ENCODE peak calls at places on chromosomes 4 and X, in ten cellular contexts. Q, U, K, P, R, J, T, Y, S and G are unnamed samples.
A peak's percentile ranks its signal among the peaks of the same experiment; 100 is the strongest.

GRCh38 chrX:108123591-108124366 is 32.2 kb downstream of the ATG4A start:
- DNase-seq in Y (no peak), U (no peak), K (no peak), Q (no peak), P (no peak), T (no peak), J (no peak), S (no peak), R (no peak), G (no peak)

GRCh38 chrX:76148753-76149152 is 24.1 kb upstream of the PBDC1 start:
- DNase-seq in P (peak; percentile 17), U (peak; percentile 25), S (peak; percentile 50), J (no peak), T (peak; percentile 33), K (peak; percentile 26), Q (peak; percentile 51), R (peak; percentile 59), Y (peak; percentile 60), G (peak; percentile 88)

GRCh38 chr4:143515905-143516304 is 2.4 kb downstream of the SMARCA5 start:
- DNase-seq in S (no peak), T (no peak), R (no peak), Q (no peak), J (no peak), Y (no peak), P (no peak), K (no peak), U (no peak), G (no peak)

GRCh38 chrX:118976599-118977340 is 2.4 kb downstream of the LONRF3 start:
- DNase-seq in T (no peak), R (peak; percentile 3), P (no peak), Y (peak; percentile 70), Q (peak; percentile 53), U (no peak), S (peak; percentile 82), J (no peak), K (no peak), G (no peak)

GRCh38 chr4:118180776-118181175 is 146.5 kb downstream of the NDST3 start:
- DNase-seq in R (no peak), P (no peak), S (no peak), K (no peak), T (peak; percentile 47), Q (no peak), J (no peak), Y (peak; percentile 33), U (no peak), G (no peak)

GRCh38 chr4:113469926-113470325 is 291.6 kb downstream of the CAMK2D start:
- DNase-seq in R (no peak), T (no peak), K (no peak), U (no peak), Q (no peak), J (peak; percentile 46), Y (no peak), S (no peak), P (no peak), G (no peak)

GRCh38 chrX:39736219-39737211 is 361.2 kb downstream of the BCOR start:
- DNase-seq in Y (peak; percentile 90), S (peak; percentile 53), P (peak; percentile 61), K (no peak), R (peak; percentile 61), Q (peak; percentile 76), U (no peak), J (no peak), T (peak; percentile 75), G (no peak)

GRCh38 chr4:48345542-48345941 is 4.2 kb downstream of the SLAIN2 start:
- DNase-seq in T (no peak), S (no peak), Q (no peak), Y (no peak), K (no peak), J (no peak), U (no peak), R (no peak), P (no peak), G (no peak)

GRCh38 chr4:1616574-1616964 is 67.5 kb downstream of the FAM53A start:
- DNase-seq in R (no peak), Q (no peak), P (no peak), J (no peak), T (no peak), U (no peak), Y (no peak), S (no peak), K (no peak), G (no peak)

GRCh38 chrX:29941292-29941691 is 274.1 kb upstream of the MAGEB2 start:
- DNase-seq in R (no peak), P (no peak), U (no peak), S (no peak), T (peak; percentile 17), Q (no peak), J (no peak), Y (no peak), K (peak; percentile 33), G (no peak)

GRCh38 chr4:39883645-39884044 is 94.1 kb downstream of the PDS5A start:
- DNase-seq in J (no peak), S (no peak), Q (no peak), K (no peak), Y (no peak), P (no peak), U (no peak), T (peak; percentile 25), R (no peak), G (no peak)

GRCh38 chr4:138053601-138054322 is 188.4 kb downstream of the SLC7A11 start:
- DNase-seq in P (no peak), R (peak; percentile 89), S (no peak), T (peak; percentile 94), Y (peak; percentile 81), U (no peak), K (no peak), Q (no peak), J (no peak), G (no peak)

GRCh38 chr4:181061787-181062186 is 1181.4 kb upstream of the TENM3 start:
- DNase-seq in T (no peak), R (no peak), S (no peak), J (no peak), K (no peak), U (no peak), P (no peak), Q (no peak), Y (no peak), G (no peak)

GRCh38 chr4:117986331-117986730 is 48.0 kb upstream of the NDST3 start:
- DNase-seq in S (no peak), Y (no peak), J (no peak), R (no peak), Q (no peak), U (no peak), P (no peak), K (no peak), T (no peak), G (no peak)

GRCh38 chr4:1510931-1511330 is 104.7 kb upstream of the NKX1-1 start:
- DNase-seq in U (no peak), R (no peak), T (no peak), Q (no peak), Y (no peak), P (no peak), S (no peak), K (no peak), J (no peak), G (no peak)

GRCh38 chr4:142314686-142315085 is 531.4 kb downstream of the INPP4B start:
- DNase-seq in R (no peak), K (no peak), S (peak; percentile 64), T (no peak), U (no peak), J (peak; percentile 55), Y (no peak), P (no peak), Q (no peak), G (no peak)

DNA sequence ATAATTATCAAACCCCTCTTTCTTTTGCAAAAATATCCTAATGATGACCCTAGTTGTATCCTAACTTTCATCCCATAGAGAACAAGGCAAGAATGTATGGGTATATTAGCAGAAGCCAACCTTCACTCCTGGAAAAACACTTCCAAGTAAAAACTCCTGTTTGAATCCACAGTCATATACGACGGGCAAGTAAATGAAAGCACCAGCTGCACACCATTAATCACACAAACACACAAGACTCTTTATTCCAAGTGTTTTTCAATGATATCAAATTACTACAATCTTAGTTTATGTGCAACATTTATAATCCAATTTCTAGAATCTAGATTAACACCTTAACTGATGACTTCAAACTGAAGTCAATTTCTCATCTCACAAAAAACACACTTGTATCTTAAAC is 22.9 kb downstream of the ACSL4 start:
- DNase-seq in J (no peak), S (no peak), Q (no peak), R (no peak), Y (no peak), P (no peak), T (peak; percentile 17), U (no peak), K (no peak), G (no peak)
- H3K4me1 ChIP-seq in J (peaks cover 3% of the 10 kb centered on the region), S (no peaks in the 10 kb centered on the region), Q (no peaks in the 10 kb centered on the region), R (peaks cover 19% of the 10 kb centered on the region), Y (peaks cover 27% of the 10 kb centered on the region), P (no peaks in the 10 kb centered on the region), T (peaks cover 4% of the 10 kb centered on the region), U (peaks cover 20% of the 10 kb centered on the region), K (no peaks in the 10 kb centered on the region), G (peaks cover 26% of the 10 kb centered on the region)

DNA sequence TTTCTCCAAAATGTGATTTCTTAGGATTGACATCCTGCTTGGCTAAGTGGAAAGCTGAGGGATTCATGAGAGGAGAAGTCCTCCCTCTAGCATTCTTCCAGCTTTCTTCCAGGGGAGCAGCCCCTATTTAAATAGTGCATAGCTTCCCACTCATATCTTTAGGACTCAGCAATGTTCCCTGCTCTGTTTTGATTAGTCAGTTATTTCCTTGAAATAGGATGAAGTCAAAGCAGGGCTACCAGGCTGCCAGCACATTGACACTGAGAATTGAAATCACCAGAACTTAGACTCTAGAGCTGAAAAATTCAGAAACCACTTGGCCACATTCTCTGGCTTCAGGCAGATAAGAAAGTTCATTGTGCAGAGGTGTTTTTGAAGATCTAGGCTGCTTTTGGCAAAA is 74.7 kb upstream of the SMAD1 start:
- DNase-seq in Y (no peak), K (no peak), R (no peak), J (no peak), T (no peak), U (no peak), S (no peak), Q (no peak), P (no peak), G (no peak)
- H3K27me3 ChIP-seq in Y (no peaks in the 10 kb centered on the region), K (no peaks in the 10 kb centered on the region), R (no peaks in the 10 kb centered on the region), J (no peaks in the 10 kb centered on the region), T (no peaks in the 10 kb centered on the region), U (no peaks in the 10 kb centered on the region), S (no peaks in the 10 kb centered on the region), Q (no peaks in the 10 kb centered on the region), P (no peaks in the 10 kb centered on the region), G (no peaks in the 10 kb centered on the region)

GRCh38 chr4:86961103-86961502 is 26.3 kb downstream of the AFF1 start:
- DNase-seq in T (no peak), S (no peak), Y (no peak), K (no peak), Q (no peak), P (no peak), R (no peak), U (no peak), J (no peak), G (no peak)
- H3K4me1 ChIP-seq in T (peaks cover 22% of the 10 kb centered on the region), S (peaks cover 56% of the 10 kb centered on the region), Y (peaks cover 15% of the 10 kb centered on the region), K (peaks cover 52% of the 10 kb centered on the region), Q (peaks cover 11% of the 10 kb centered on the region), P (peaks cover 7% of the 10 kb centered on the region), R (peaks cover 26% of the 10 kb centered on the region), U (no peaks in the 10 kb centered on the region), J (peaks cover 28% of the 10 kb centered on the region), G (peaks cover 3% of the 10 kb centered on the region)

DNA sequence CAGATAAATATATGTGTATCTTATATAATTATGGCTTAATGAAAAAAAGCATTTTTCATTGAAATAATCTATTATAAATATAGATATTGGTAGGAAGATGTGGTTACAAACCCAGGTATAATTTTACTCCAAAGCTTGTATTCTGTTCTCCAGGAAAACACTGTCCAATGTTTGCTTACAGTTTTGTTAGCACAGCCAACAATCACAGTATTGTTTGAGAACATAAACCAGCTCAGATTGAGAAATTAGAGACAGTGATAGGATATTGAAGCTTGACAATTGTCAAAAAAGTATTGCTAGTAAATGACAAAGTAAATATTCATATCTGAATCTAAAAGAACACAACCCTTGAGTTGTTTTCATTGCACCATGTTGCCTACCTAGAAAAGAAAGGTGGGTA is 228.8 kb downstream of the ADGRL3 start:
- DNase-seq in Q (no peak), P (no peak), K (no peak), U (no peak), R (no peak), Y (peak; percentile 78), T (no peak), S (no peak), J (no peak), G (no peak)
- H3K27me3 ChIP-seq in Q (no peaks in the 10 kb centered on the region), P (no peaks in the 10 kb centered on the region), K (no peaks in the 10 kb centered on the region), U (no peaks in the 10 kb centered on the region), R (no peaks in the 10 kb centered on the region), Y (no peaks in the 10 kb centered on the region), T (no peaks in the 10 kb centered on the region), S (no peaks in the 10 kb centered on the region), J (no peaks in the 10 kb centered on the region), G (no peaks in the 10 kb centered on the region)